ENCODE peak calls at places on chromosomes 3 and 15, in seven cellular contexts. One of them, this sample, is unnamed.

GRCh38 chr3:107285197-107285596 is 92.0 kb upstream of the CCDC54 start:
- DNase-seq in cardiac fibroblast: peak
- DNase-seq in mucosa of descending colon: no peak
- DNase-seq in neural progenitor cell: peak
- DNase-seq in HCT116: no peak
- DNase-seq in tibial artery: no peak
- DNase-seq in Karpas-422: no peak
- DNase-seq in this sample: no peak

GRCh38 chr3:176431986-176432385 is 765.3 kb downstream of the TBL1XR1 start:
- DNase-seq in cardiac fibroblast: peak
- DNase-seq in mucosa of descending colon: no peak
- DNase-seq in neural progenitor cell: no peak
- DNase-seq in HCT116: no peak
- DNase-seq in tibial artery: no peak
- DNase-seq in Karpas-422: no peak
- DNase-seq in this sample: no peak

GRCh38 chr3:188370081-188370830 is 216.3 kb downstream of the LPP start:
- DNase-seq in cardiac fibroblast: no peak
- DNase-seq in mucosa of descending colon: no peak
- DNase-seq in neural progenitor cell: no peak
- DNase-seq in HCT116: no peak
- DNase-seq in tibial artery: no peak
- DNase-seq in Karpas-422: no peak
- DNase-seq in this sample: no peak

GRCh38 chr15:71141572-71141971 is 26.3 kb downstream of the THSD4 start:
- DNase-seq in cardiac fibroblast: no peak
- DNase-seq in mucosa of descending colon: no peak
- DNase-seq in neural progenitor cell: no peak
- DNase-seq in HCT116: no peak
- DNase-seq in tibial artery: no peak
- DNase-seq in Karpas-422: no peak
- DNase-seq in this sample: no peak

GRCh38 chr15:85616549-85616948 is 178.2 kb downstream of the KLHL25 start:
- DNase-seq in cardiac fibroblast: peak
- DNase-seq in mucosa of descending colon: no peak
- DNase-seq in neural progenitor cell: no peak
- DNase-seq in HCT116: no peak
- DNase-seq in tibial artery: no peak
- DNase-seq in Karpas-422: no peak
- DNase-seq in this sample: no peak

GRCh38 chr3:134373278-134373941 is 837 bp downstream of the AMOTL2 start:
- DNase-seq in cardiac fibroblast: peak
- DNase-seq in mucosa of descending colon: peak
- DNase-seq in neural progenitor cell: peak
- DNase-seq in HCT116: no peak
- DNase-seq in tibial artery: peak
- DNase-seq in Karpas-422: no peak
- DNase-seq in this sample: peak

GRCh38 chr15:48144889-48145288 is 24.1 kb downstream of the SLC24A5 start:
- DNase-seq in cardiac fibroblast: peak
- DNase-seq in mucosa of descending colon: no peak
- DNase-seq in neural progenitor cell: no peak
- DNase-seq in HCT116: no peak
- DNase-seq in tibial artery: no peak
- DNase-seq in Karpas-422: no peak
- DNase-seq in this sample: no peak

GRCh38 chr3:142809259-142809658 is 79.6 kb downstream of the PCOLCE2 start:
- DNase-seq in cardiac fibroblast: no peak
- DNase-seq in mucosa of descending colon: no peak
- DNase-seq in neural progenitor cell: no peak
- DNase-seq in HCT116: no peak
- DNase-seq in tibial artery: no peak
- DNase-seq in Karpas-422: no peak
- DNase-seq in this sample: no peak

GRCh38 chr3:113231391-113231790 is 20.0 kb downstream of the BOC start:
- DNase-seq in cardiac fibroblast: peak
- DNase-seq in mucosa of descending colon: no peak
- DNase-seq in neural progenitor cell: no peak
- DNase-seq in HCT116: no peak
- DNase-seq in tibial artery: no peak
- DNase-seq in Karpas-422: no peak
- DNase-seq in this sample: no peak

GRCh38 chr3:116260491-116260890 is 184.8 kb downstream of the LSAMP start:
- DNase-seq in cardiac fibroblast: no peak
- DNase-seq in mucosa of descending colon: no peak
- DNase-seq in neural progenitor cell: peak
- DNase-seq in HCT116: no peak
- DNase-seq in tibial artery: no peak
- DNase-seq in Karpas-422: no peak
- DNase-seq in this sample: no peak

GRCh38 chr3:101725192-101725889 is 927 bp downstream of the CEP97 start:
- DNase-seq in cardiac fibroblast: peak
- DNase-seq in mucosa of descending colon: peak
- DNase-seq in neural progenitor cell: peak
- DNase-seq in HCT116: no peak
- DNase-seq in tibial artery: peak
- DNase-seq in Karpas-422: peak
- DNase-seq in this sample: no peak

GRCh38 chr15:82677720-82678323 is 30.7 kb upstream of the CPEB1 start:
- DNase-seq in cardiac fibroblast: no peak
- DNase-seq in mucosa of descending colon: no peak
- DNase-seq in neural progenitor cell: no peak
- DNase-seq in HCT116: no peak
- DNase-seq in tibial artery: peak
- DNase-seq in Karpas-422: no peak
- DNase-seq in this sample: no peak

GRCh38 chr3:10956991-10957390 is 35.6 kb upstream of the SLC6A1 start:
- DNase-seq in cardiac fibroblast: no peak
- DNase-seq in mucosa of descending colon: no peak
- DNase-seq in neural progenitor cell: peak
- DNase-seq in HCT116: no peak
- DNase-seq in tibial artery: no peak
- DNase-seq in Karpas-422: no peak
- DNase-seq in this sample: no peak

GRCh38 chr15:68639926-68640600 is 61.3 kb downstream of the CORO2B start:
- DNase-seq in cardiac fibroblast: peak
- DNase-seq in mucosa of descending colon: no peak
- DNase-seq in neural progenitor cell: no peak
- DNase-seq in HCT116: no peak
- DNase-seq in tibial artery: no peak
- DNase-seq in Karpas-422: no peak
- DNase-seq in this sample: no peak

GRCh38 chr3:133799794-133800585 is 5.6 kb upstream of the SRPRB start:
- DNase-seq in cardiac fibroblast: peak
- DNase-seq in mucosa of descending colon: no peak
- DNase-seq in neural progenitor cell: no peak
- DNase-seq in HCT116: no peak
- DNase-seq in tibial artery: no peak
- DNase-seq in Karpas-422: peak
- DNase-seq in this sample: no peak

GRCh38 chr3:81152156-81152555 is 609.3 kb downstream of the GBE1 start:
- DNase-seq in cardiac fibroblast: no peak
- DNase-seq in mucosa of descending colon: no peak
- DNase-seq in neural progenitor cell: no peak
- DNase-seq in HCT116: no peak
- DNase-seq in tibial artery: no peak
- DNase-seq in Karpas-422: no peak
- DNase-seq in this sample: no peak

GRCh38 chr3:182980204-182981037 is at the start of gene DCUN1D1:
- DNase-seq in cardiac fibroblast: peak
- DNase-seq in mucosa of descending colon: peak
- DNase-seq in neural progenitor cell: peak
- DNase-seq in HCT116: peak
- DNase-seq in tibial artery: peak
- DNase-seq in Karpas-422: peak
- DNase-seq in this sample: peak

GRCh38 chr15:84669726-84670125 is 11.7 kb upstream of the NMB start:
- DNase-seq in cardiac fibroblast: no peak
- DNase-seq in mucosa of descending colon: no peak
- DNase-seq in neural progenitor cell: no peak
- DNase-seq in HCT116: no peak
- DNase-seq in tibial artery: no peak
- DNase-seq in Karpas-422: no peak
- DNase-seq in this sample: no peak

GRCh38 chr15:76335851-76336253 is 721 bp upstream of the ISL2 start:
- DNase-seq in cardiac fibroblast: peak
- DNase-seq in mucosa of descending colon: no peak
- DNase-seq in neural progenitor cell: peak
- DNase-seq in HCT116: no peak
- DNase-seq in tibial artery: no peak
- DNase-seq in Karpas-422: peak
- DNase-seq in this sample: no peak
- H3K4me3 ChIP-seq in cardiac fibroblast: no peak
- H3K4me3 ChIP-seq in mucosa of descending colon: no peak
- H3K4me3 ChIP-seq in neural progenitor cell: peak
- H3K4me3 ChIP-seq in HCT116: peak
- H3K4me3 ChIP-seq in tibial artery: no peak
- H3K4me3 ChIP-seq in Karpas-422: peak
- H3K4me3 ChIP-seq in this sample: peak

GRCh38 chr3:159817136-159817535 is 171.5 kb upstream of the IL12A start:
- DNase-seq in cardiac fibroblast: no peak
- DNase-seq in mucosa of descending colon: no peak
- DNase-seq in neural progenitor cell: peak
- DNase-seq in HCT116: no peak
- DNase-seq in tibial artery: no peak
- DNase-seq in Karpas-422: no peak
- DNase-seq in this sample: no peak

GRCh38 chr3:159817571-159817970 is 171.1 kb upstream of the IL12A start:
- DNase-seq in cardiac fibroblast: no peak
- DNase-seq in mucosa of descending colon: no peak
- DNase-seq in neural progenitor cell: peak
- DNase-seq in HCT116: no peak
- DNase-seq in tibial artery: no peak
- DNase-seq in Karpas-422: no peak
- DNase-seq in this sample: no peak

GRCh38 chr3:159814161-159814560 is 174.5 kb upstream of the IL12A start:
- DNase-seq in cardiac fibroblast: peak
- DNase-seq in mucosa of descending colon: peak
- DNase-seq in neural progenitor cell: no peak
- DNase-seq in HCT116: no peak
- DNase-seq in tibial artery: no peak
- DNase-seq in Karpas-422: no peak
- DNase-seq in this sample: no peak

GRCh38 chr3:159818399-159818798 is 170.2 kb upstream of the IL12A start:
- DNase-seq in cardiac fibroblast: no peak
- DNase-seq in mucosa of descending colon: no peak
- DNase-seq in neural progenitor cell: peak
- DNase-seq in HCT116: no peak
- DNase-seq in tibial artery: no peak
- DNase-seq in Karpas-422: no peak
- DNase-seq in this sample: no peak

DNA sequence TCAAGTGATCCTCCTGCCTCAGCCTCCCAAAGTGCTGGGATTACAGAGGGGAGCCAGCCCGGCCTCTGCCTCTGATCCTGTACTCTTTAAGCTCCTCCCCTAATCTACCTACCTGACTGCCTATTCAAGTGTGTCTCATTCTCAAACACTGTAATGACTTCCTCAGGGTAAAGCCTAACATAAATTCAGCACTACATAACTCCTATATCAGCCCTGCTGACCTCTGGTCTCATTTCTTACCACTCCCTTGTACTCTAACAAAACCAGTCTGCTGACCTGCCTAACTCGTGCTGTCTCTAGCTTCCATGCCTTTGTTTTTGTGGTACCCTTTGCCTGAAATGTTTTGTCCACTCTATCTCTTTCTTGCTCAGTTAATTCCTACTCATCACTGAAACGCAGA is 172.1 kb upstream of the IL12A start:
- DNase-seq in cardiac fibroblast: no peak
- DNase-seq in mucosa of descending colon: no peak
- DNase-seq in neural progenitor cell: no peak
- DNase-seq in HCT116: no peak
- DNase-seq in tibial artery: no peak
- DNase-seq in Karpas-422: no peak
- DNase-seq in this sample: no peak
- H3K4me3 ChIP-seq in cardiac fibroblast: no peak
- H3K4me3 ChIP-seq in mucosa of descending colon: no peak
- H3K4me3 ChIP-seq in neural progenitor cell: no peak
- H3K4me3 ChIP-seq in HCT116: no peak
- H3K4me3 ChIP-seq in tibial artery: no peak
- H3K4me3 ChIP-seq in Karpas-422: no peak
- H3K4me3 ChIP-seq in this sample: no peak

DNA sequence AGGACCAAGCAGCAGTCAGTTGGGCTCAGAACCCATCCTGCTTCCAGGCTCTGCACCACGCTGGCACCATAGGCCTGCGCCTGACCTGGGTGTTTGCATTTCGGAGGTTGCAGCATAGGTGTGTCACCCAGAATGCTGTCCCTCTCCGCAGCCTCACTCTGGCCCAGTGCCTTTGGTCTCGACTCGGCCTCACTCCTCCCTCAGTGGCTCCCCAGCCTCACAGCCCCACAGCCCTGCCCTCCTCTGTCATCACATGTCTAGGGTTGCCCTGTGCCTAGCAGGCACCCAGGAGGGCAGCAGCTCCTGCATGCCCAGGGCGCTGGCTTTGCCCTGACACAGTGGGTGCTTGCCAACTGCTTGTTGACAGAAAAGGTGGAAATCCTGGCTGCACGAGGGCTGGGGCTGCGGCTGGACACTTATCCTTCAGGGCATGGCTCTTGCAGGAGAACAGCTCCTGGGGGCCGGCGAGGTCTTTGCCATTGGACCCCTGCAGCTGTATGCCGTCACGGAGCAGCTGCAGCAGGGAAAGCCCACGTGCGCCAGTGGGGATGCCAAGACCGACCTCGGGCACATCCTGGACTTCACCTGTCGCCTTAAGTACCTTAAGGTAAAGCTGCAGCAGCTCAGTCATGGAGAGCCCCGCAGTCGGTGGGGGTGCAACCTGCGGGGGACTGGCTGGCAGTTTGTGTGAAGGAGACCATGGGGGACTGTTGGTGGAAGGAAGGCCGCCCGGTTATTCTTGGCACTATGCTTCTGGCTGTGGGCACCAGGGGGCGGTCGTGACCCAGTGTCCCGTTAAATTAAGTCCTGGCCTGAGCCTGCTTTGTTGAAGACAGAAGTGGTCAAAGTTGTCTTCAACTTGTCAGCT is 16.2 kb downstream of the NISCH start:
- DNase-seq in cardiac fibroblast: peak
- DNase-seq in mucosa of descending colon: no peak
- DNase-seq in neural progenitor cell: peak
- DNase-seq in HCT116: no peak
- DNase-seq in tibial artery: peak
- DNase-seq in Karpas-422: peak
- DNase-seq in this sample: no peak
- H3K4me3 ChIP-seq in cardiac fibroblast: no peak
- H3K4me3 ChIP-seq in mucosa of descending colon: no peak
- H3K4me3 ChIP-seq in neural progenitor cell: no peak
- H3K4me3 ChIP-seq in HCT116: no peak
- H3K4me3 ChIP-seq in tibial artery: no peak
- H3K4me3 ChIP-seq in Karpas-422: no peak
- H3K4me3 ChIP-seq in this sample: no peak

DNA sequence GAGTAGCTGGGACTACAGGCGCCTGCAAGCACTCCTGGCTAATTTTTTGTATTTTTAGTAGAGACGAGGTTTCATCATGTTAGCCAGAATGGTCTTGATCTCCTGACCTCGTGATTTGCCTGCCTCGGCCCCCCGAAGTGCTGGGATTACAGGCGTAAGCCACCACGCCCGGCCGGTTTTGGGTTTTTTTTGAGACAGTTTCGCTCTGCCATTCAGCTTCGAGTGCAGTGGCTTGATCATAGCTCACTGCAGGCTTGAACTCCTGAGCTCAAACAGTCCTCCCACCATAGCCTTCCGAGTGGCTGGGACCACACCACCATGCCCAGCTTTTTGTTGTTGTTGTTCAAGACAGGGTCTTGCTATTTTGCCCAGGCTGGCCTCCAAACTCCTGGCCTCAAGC is 16.0 kb upstream of the SCAP start:
- DNase-seq in cardiac fibroblast: no peak
- DNase-seq in mucosa of descending colon: no peak
- DNase-seq in neural progenitor cell: no peak
- DNase-seq in HCT116: no peak
- DNase-seq in tibial artery: no peak
- DNase-seq in Karpas-422: peak
- DNase-seq in this sample: no peak
- H3K4me3 ChIP-seq in cardiac fibroblast: no peak
- H3K4me3 ChIP-seq in mucosa of descending colon: no peak
- H3K4me3 ChIP-seq in neural progenitor cell: no peak
- H3K4me3 ChIP-seq in HCT116: no peak
- H3K4me3 ChIP-seq in tibial artery: no peak
- H3K4me3 ChIP-seq in Karpas-422: peak
- H3K4me3 ChIP-seq in this sample: no peak

This sample was measured in HFF-Myc.